ENCODE peak calls at places on chromosomes 12 and 14, in nine cellular contexts. One of them, this sample, is unnamed.
A peak's percentile ranks its signal among the peaks of the same experiment; 100 is the strongest.

GRCh38 chr12:120903382-120903817 is 758 bp downstream of the SPPL3 start:
- DNase-seq in astrocyte: no peak
- DNase-seq in neural progenitor cell: no peak
- DNase-seq in fibroblast of lung: peak; percentile 18
- DNase-seq in H1: peak; percentile 63
- DNase-seq in K562: peak; percentile 72
- DNase-seq in Peyer's patch: peak; percentile 79
- DNase-seq in bronchial epithelial cell: peak; percentile 63
- DNase-seq in lung: peak; percentile 73
- DNase-seq in this sample: peak; percentile 78

GRCh38 chr12:50971946-50972345 is 19.6 kb downstream of the HIGD1C start:
- DNase-seq in astrocyte: no peak
- DNase-seq in neural progenitor cell: no peak
- DNase-seq in fibroblast of lung: peak; percentile 69
- DNase-seq in H1: no peak
- DNase-seq in K562: no peak
- DNase-seq in Peyer's patch: no peak
- DNase-seq in bronchial epithelial cell: no peak
- DNase-seq in lung: no peak
- DNase-seq in this sample: no peak

GRCh38 chr12:108638141-108638823 is 4.6 kb upstream of the SELPLG start:
- DNase-seq in astrocyte: no peak
- DNase-seq in neural progenitor cell: peak; percentile 91
- DNase-seq in fibroblast of lung: no peak
- DNase-seq in H1: no peak
- DNase-seq in K562: no peak
- DNase-seq in Peyer's patch: peak; percentile 35
- DNase-seq in bronchial epithelial cell: no peak
- DNase-seq in lung: no peak
- DNase-seq in this sample: no peak

GRCh38 chr12:91401190-91401589 is 218.6 kb upstream of the DCN start:
- DNase-seq in astrocyte: no peak
- DNase-seq in neural progenitor cell: no peak
- DNase-seq in fibroblast of lung: no peak
- DNase-seq in H1: no peak
- DNase-seq in K562: no peak
- DNase-seq in Peyer's patch: no peak
- DNase-seq in bronchial epithelial cell: no peak
- DNase-seq in lung: no peak
- DNase-seq in this sample: no peak

GRCh38 chr14:100078216-100078780 is 13.1 kb downstream of the EVL start:
- DNase-seq in astrocyte: no peak
- DNase-seq in neural progenitor cell: peak; percentile 45
- DNase-seq in fibroblast of lung: no peak
- DNase-seq in H1: no peak
- DNase-seq in K562: no peak
- DNase-seq in Peyer's patch: no peak
- DNase-seq in bronchial epithelial cell: no peak
- DNase-seq in lung: no peak
- DNase-seq in this sample: no peak

GRCh38 chr12:81930037-81930436 is 170.9 kb upstream of the PPFIA2 start:
- DNase-seq in astrocyte: no peak
- DNase-seq in neural progenitor cell: no peak
- DNase-seq in fibroblast of lung: no peak
- DNase-seq in H1: no peak
- DNase-seq in K562: no peak
- DNase-seq in Peyer's patch: no peak
- DNase-seq in bronchial epithelial cell: no peak
- DNase-seq in lung: no peak
- DNase-seq in this sample: no peak

GRCh38 chr12:114274131-114274530 is 131.8 kb downstream of the TBX5 start:
- DNase-seq in astrocyte: no peak
- DNase-seq in neural progenitor cell: no peak
- DNase-seq in fibroblast of lung: no peak
- DNase-seq in H1: no peak
- DNase-seq in K562: no peak
- DNase-seq in Peyer's patch: no peak
- DNase-seq in bronchial epithelial cell: no peak
- DNase-seq in lung: no peak
- DNase-seq in this sample: no peak

GRCh38 chr12:20704860-20705259 is 9.7 kb downstream of the SLCO1C1 start:
- DNase-seq in astrocyte: no peak
- DNase-seq in neural progenitor cell: no peak
- DNase-seq in fibroblast of lung: no peak
- DNase-seq in H1: no peak
- DNase-seq in K562: no peak
- DNase-seq in Peyer's patch: no peak
- DNase-seq in bronchial epithelial cell: no peak
- DNase-seq in lung: no peak
- DNase-seq in this sample: no peak

GRCh38 chr14:102314242-102315011 is 5.1 kb upstream of the ZNF839 start:
- DNase-seq in astrocyte: peak; percentile 58
- DNase-seq in neural progenitor cell: peak; percentile 88
- DNase-seq in fibroblast of lung: peak; percentile 82
- DNase-seq in H1: peak; percentile 88
- DNase-seq in K562: peak; percentile 67
- DNase-seq in Peyer's patch: peak; percentile 83
- DNase-seq in bronchial epithelial cell: peak; percentile 53
- DNase-seq in lung: peak; percentile 83
- DNase-seq in this sample: peak; percentile 91

GRCh38 chr12:102740157-102741032 is 176.6 kb downstream of the PAH start:
- DNase-seq in astrocyte: peak; percentile 16
- DNase-seq in neural progenitor cell: peak; percentile 41
- DNase-seq in fibroblast of lung: peak; percentile 38
- DNase-seq in H1: no peak
- DNase-seq in K562: no peak
- DNase-seq in Peyer's patch: no peak
- DNase-seq in bronchial epithelial cell: peak; percentile 13
- DNase-seq in lung: no peak
- DNase-seq in this sample: no peak

GRCh38 chr12:107511292-107511691 is 174.3 kb upstream of the PWP1 start:
- DNase-seq in astrocyte: peak; percentile 83
- DNase-seq in neural progenitor cell: no peak
- DNase-seq in fibroblast of lung: peak; percentile 8
- DNase-seq in H1: no peak
- DNase-seq in K562: no peak
- DNase-seq in Peyer's patch: no peak
- DNase-seq in bronchial epithelial cell: no peak
- DNase-seq in lung: no peak
- DNase-seq in this sample: no peak

GRCh38 chr14:33930464-33930863 is 20.4 kb downstream of the EGLN3 start:
- DNase-seq in astrocyte: no peak
- DNase-seq in neural progenitor cell: no peak
- DNase-seq in fibroblast of lung: no peak
- DNase-seq in H1: no peak
- DNase-seq in K562: no peak
- DNase-seq in Peyer's patch: no peak
- DNase-seq in bronchial epithelial cell: no peak
- DNase-seq in lung: no peak
- DNase-seq in this sample: no peak

GRCh38 chr12:93019911-93020224 is 90.8 kb upstream of the EEA1 start:
- DNase-seq in astrocyte: no peak
- DNase-seq in neural progenitor cell: no peak
- DNase-seq in fibroblast of lung: no peak
- DNase-seq in H1: no peak
- DNase-seq in K562: no peak
- DNase-seq in Peyer's patch: no peak
- DNase-seq in bronchial epithelial cell: no peak
- DNase-seq in lung: no peak
- DNase-seq in this sample: no peak

GRCh38 chr12:25155031-25155576 is 39.9 kb downstream of the DNAI7 start:
- DNase-seq in astrocyte: peak; percentile 20
- DNase-seq in neural progenitor cell: peak; percentile 30
- DNase-seq in fibroblast of lung: peak; percentile 91
- DNase-seq in H1: no peak
- DNase-seq in K562: peak; percentile 8
- DNase-seq in Peyer's patch: no peak
- DNase-seq in bronchial epithelial cell: peak; percentile 44
- DNase-seq in lung: no peak
- DNase-seq in this sample: no peak

GRCh38 chr12:2958432-2959193 is 584 bp upstream of the TEAD4 start:
- DNase-seq in astrocyte: peak; percentile 52
- DNase-seq in neural progenitor cell: peak; percentile 46
- DNase-seq in fibroblast of lung: peak; percentile 53
- DNase-seq in H1: peak; percentile 79
- DNase-seq in K562: peak; percentile 90
- DNase-seq in Peyer's patch: no peak
- DNase-seq in bronchial epithelial cell: peak; percentile 74
- DNase-seq in lung: peak; percentile 70
- DNase-seq in this sample: peak; percentile 88

GRCh38 chr12:62146323-62146722 is 113.9 kb upstream of the USP15 start:
- DNase-seq in astrocyte: no peak
- DNase-seq in neural progenitor cell: no peak
- DNase-seq in fibroblast of lung: no peak
- DNase-seq in H1: no peak
- DNase-seq in K562: no peak
- DNase-seq in Peyer's patch: no peak
- DNase-seq in bronchial epithelial cell: no peak
- DNase-seq in lung: no peak
- DNase-seq in this sample: no peak

GRCh38 chr12:124393831-124394230 is 98.9 kb downstream of the RFLNA start:
- DNase-seq in astrocyte: no peak
- DNase-seq in neural progenitor cell: no peak
- DNase-seq in fibroblast of lung: no peak
- DNase-seq in H1: no peak
- DNase-seq in K562: no peak
- DNase-seq in Peyer's patch: no peak
- DNase-seq in bronchial epithelial cell: no peak
- DNase-seq in lung: no peak
- DNase-seq in this sample: no peak

GRCh38 chr12:124391340-124392261 is 96.7 kb downstream of the RFLNA start:
- DNase-seq in astrocyte: peak; percentile 59
- DNase-seq in neural progenitor cell: no peak
- DNase-seq in fibroblast of lung: no peak
- DNase-seq in H1: no peak
- DNase-seq in K562: no peak
- DNase-seq in Peyer's patch: peak; percentile 91
- DNase-seq in bronchial epithelial cell: peak; percentile 64
- DNase-seq in lung: peak; percentile 71
- DNase-seq in this sample: peak; percentile 92

GRCh38 chr12:124392271-124392990 is 97.5 kb downstream of the RFLNA start:
- DNase-seq in astrocyte: peak; percentile 61
- DNase-seq in neural progenitor cell: peak; percentile 55
- DNase-seq in fibroblast of lung: peak; percentile 51
- DNase-seq in H1: peak; percentile 71
- DNase-seq in K562: peak; percentile 47
- DNase-seq in Peyer's patch: peak; percentile 22
- DNase-seq in bronchial epithelial cell: no peak
- DNase-seq in lung: no peak
- DNase-seq in this sample: peak; percentile 83

GRCh38 chr12:124394462-124395128 is 99.7 kb downstream of the RFLNA start:
- DNase-seq in astrocyte: peak; percentile 32
- DNase-seq in neural progenitor cell: no peak
- DNase-seq in fibroblast of lung: no peak
- DNase-seq in H1: no peak
- DNase-seq in K562: no peak
- DNase-seq in Peyer's patch: no peak
- DNase-seq in bronchial epithelial cell: no peak
- DNase-seq in lung: no peak
- DNase-seq in this sample: no peak

DNA sequence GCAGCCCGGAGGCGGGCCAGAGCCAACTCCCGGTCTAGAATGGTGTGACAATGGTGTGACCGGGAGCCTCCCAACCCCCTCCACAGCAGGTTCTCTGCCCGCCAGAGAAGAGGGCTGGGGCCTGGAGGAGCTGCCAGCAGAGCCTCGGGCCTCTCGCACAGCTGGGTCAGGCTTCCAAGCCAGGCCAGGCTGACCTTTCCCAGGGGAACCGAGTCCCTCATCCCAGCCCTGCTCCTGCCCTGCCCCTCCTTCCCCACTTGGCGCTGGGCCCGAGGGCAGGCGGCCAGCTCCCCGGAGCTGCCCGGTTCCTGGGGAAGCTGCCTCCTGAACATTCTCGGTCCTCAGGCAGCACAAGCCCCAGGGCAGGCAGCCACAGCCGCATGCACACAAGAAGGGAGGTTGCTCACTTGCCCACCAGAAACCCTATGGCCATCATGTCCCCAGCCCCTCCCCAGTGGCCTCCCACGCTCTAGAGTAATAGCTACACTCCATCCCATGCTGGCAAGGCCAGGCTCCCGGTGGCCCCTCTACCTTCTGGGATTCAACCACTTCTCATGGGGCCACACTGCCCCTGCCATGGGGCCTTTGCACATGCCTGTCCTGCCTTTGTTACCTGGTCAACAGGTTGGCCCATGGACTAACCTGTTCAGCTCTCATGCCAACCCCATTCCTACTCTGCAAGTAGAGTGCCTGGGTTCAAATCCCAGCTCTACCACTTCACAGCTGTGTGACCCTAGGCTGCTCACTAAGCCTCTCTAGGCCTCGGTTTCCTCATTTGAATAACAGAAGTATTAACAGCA is 98.3 kb downstream of the RFLNA start:
- DNase-seq in astrocyte: peak; percentile 53
- DNase-seq in neural progenitor cell: peak; percentile 55
- DNase-seq in fibroblast of lung: peak; percentile 92
- DNase-seq in H1: no peak
- DNase-seq in K562: no peak
- DNase-seq in Peyer's patch: no peak
- DNase-seq in bronchial epithelial cell: no peak
- DNase-seq in lung: peak; percentile 80
- DNase-seq in this sample: peak; percentile 97
- H3K4me3 ChIP-seq in astrocyte: no peak overlapping the region
- H3K4me3 ChIP-seq in neural progenitor cell: no peak overlapping the region
- H3K4me3 ChIP-seq in fibroblast of lung: no peak overlapping the region
- H3K4me3 ChIP-seq in H1: no peak overlapping the region
- H3K4me3 ChIP-seq in K562: no peak overlapping the region
- H3K4me3 ChIP-seq in Peyer's patch: no peak overlapping the region
- H3K4me3 ChIP-seq in bronchial epithelial cell: no peak overlapping the region
- H3K4me3 ChIP-seq in lung: no peak overlapping the region
- H3K4me3 ChIP-seq in this sample: no peak overlapping the region

GRCh38 chr14:88129306-88130056 is 124.5 kb downstream of the GPR65 start:
- DNase-seq in astrocyte: peak; percentile 69
- DNase-seq in neural progenitor cell: no peak
- DNase-seq in fibroblast of lung: peak; percentile 7
- DNase-seq in H1: no peak
- DNase-seq in K562: no peak
- DNase-seq in Peyer's patch: no peak
- DNase-seq in bronchial epithelial cell: peak; percentile 49
- DNase-seq in lung: peak; percentile 32
- DNase-seq in this sample: no peak
- H3K27me3 ChIP-seq in astrocyte: no peaks in the 10 kb centered on the region
- H3K27me3 ChIP-seq in neural progenitor cell: no peaks in the 10 kb centered on the region
- H3K27me3 ChIP-seq in fibroblast of lung: no peaks in the 10 kb centered on the region
- H3K27me3 ChIP-seq in H1: no peaks in the 10 kb centered on the region
- H3K27me3 ChIP-seq in K562: no peaks in the 10 kb centered on the region
- H3K27me3 ChIP-seq in Peyer's patch: no peaks in the 10 kb centered on the region
- H3K27me3 ChIP-seq in bronchial epithelial cell: no peaks in the 10 kb centered on the region
- H3K27me3 ChIP-seq in lung: no peaks in the 10 kb centered on the region
- H3K27me3 ChIP-seq in this sample: no peaks in the 10 kb centered on the region

GRCh38 chr14:55373784-55374725 is 37.6 kb downstream of the ATG14 start:
- DNase-seq in astrocyte: peak; percentile 76
- DNase-seq in neural progenitor cell: no peak
- DNase-seq in fibroblast of lung: no peak
- DNase-seq in H1: no peak
- DNase-seq in K562: no peak
- DNase-seq in Peyer's patch: no peak
- DNase-seq in bronchial epithelial cell: peak; percentile 77
- DNase-seq in lung: no peak
- DNase-seq in this sample: no peak
- H3K36me3 ChIP-seq in astrocyte: peaks cover 7% of the 10 kb centered on the region
- H3K36me3 ChIP-seq in neural progenitor cell: peaks cover 15% of the 10 kb centered on the region
- H3K36me3 ChIP-seq in fibroblast of lung: no peaks in the 10 kb centered on the region
- H3K36me3 ChIP-seq in H1: peaks cover 23% of the 10 kb centered on the region
- H3K36me3 ChIP-seq in K562: peaks cover 28% of the 10 kb centered on the region
- H3K36me3 ChIP-seq in Peyer's patch: no peaks in the 10 kb centered on the region
- H3K36me3 ChIP-seq in bronchial epithelial cell: peaks cover 3% of the 10 kb centered on the region
- H3K36me3 ChIP-seq in lung: peaks cover 4% of the 10 kb centered on the region
- H3K36me3 ChIP-seq in this sample: peaks cover 5% of the 10 kb centered on the region

GRCh38 chr12:53659609-53660008 is 16.3 kb downstream of the ATP5MC2 start:
- DNase-seq in astrocyte: peak; percentile 63
- DNase-seq in neural progenitor cell: no peak
- DNase-seq in fibroblast of lung: peak; percentile 46
- DNase-seq in H1: no peak
- DNase-seq in K562: no peak
- DNase-seq in Peyer's patch: no peak
- DNase-seq in bronchial epithelial cell: no peak
- DNase-seq in lung: no peak
- DNase-seq in this sample: no peak
- H3K4me3 ChIP-seq in astrocyte: peak overlapping the region; percentile 27
- H3K4me3 ChIP-seq in neural progenitor cell: peak overlapping the region; percentile 2
- H3K4me3 ChIP-seq in fibroblast of lung: peak overlapping the region; percentile 31
- H3K4me3 ChIP-seq in H1: no peak overlapping the region
- H3K4me3 ChIP-seq in K562: no peak overlapping the region
- H3K4me3 ChIP-seq in Peyer's patch: no peak overlapping the region
- H3K4me3 ChIP-seq in bronchial epithelial cell: no peak overlapping the region
- H3K4me3 ChIP-seq in lung: no peak overlapping the region
- H3K4me3 ChIP-seq in this sample: no peak overlapping the region